ENCODE peak calls at places on chromosomes 2 and 18, in eight cellular contexts. One of them, this sample, is unnamed.

GRCh38 chr2:168796583-168797285 is 5.7 kb upstream of the NOSTRIN start:
- DNase-seq in fibroblast of mammary gland: peak
- DNase-seq in HFF-Myc: no peak
- DNase-seq in astrocyte of the spinal cord: no peak
- DNase-seq in tibial artery: no peak
- DNase-seq in CD8-positive, alpha-beta memory T cell: no peak
- DNase-seq in mucosa of descending colon: no peak
- DNase-seq in bronchial epithelial cell: no peak
- DNase-seq in this sample: peak

GRCh38 chr2:231533086-231533776 is 3.0 kb upstream of the NMUR1 start:
- DNase-seq in fibroblast of mammary gland: no peak
- DNase-seq in HFF-Myc: no peak
- DNase-seq in astrocyte of the spinal cord: no peak
- DNase-seq in tibial artery: no peak
- DNase-seq in CD8-positive, alpha-beta memory T cell: no peak
- DNase-seq in mucosa of descending colon: no peak
- DNase-seq in bronchial epithelial cell: no peak
- DNase-seq in this sample: no peak

GRCh38 chr2:95390881-95391321 is 11.6 kb upstream of the FAHD2A start:
- DNase-seq in fibroblast of mammary gland: no peak
- DNase-seq in HFF-Myc: no peak
- DNase-seq in astrocyte of the spinal cord: no peak
- DNase-seq in tibial artery: peak
- DNase-seq in CD8-positive, alpha-beta memory T cell: no peak
- DNase-seq in mucosa of descending colon: no peak
- DNase-seq in bronchial epithelial cell: no peak
- DNase-seq in this sample: no peak

GRCh38 chr2:124171472-124172063 is 146.5 kb downstream of the CNTNAP5 start:
- DNase-seq in fibroblast of mammary gland: no peak
- DNase-seq in HFF-Myc: no peak
- DNase-seq in astrocyte of the spinal cord: no peak
- DNase-seq in tibial artery: no peak
- DNase-seq in CD8-positive, alpha-beta memory T cell: no peak
- DNase-seq in mucosa of descending colon: no peak
- DNase-seq in bronchial epithelial cell: no peak
- DNase-seq in this sample: no peak

GRCh38 chr2:3730646-3731045 is 27.3 kb downstream of the DCDC2C start:
- DNase-seq in fibroblast of mammary gland: peak
- DNase-seq in HFF-Myc: no peak
- DNase-seq in astrocyte of the spinal cord: peak
- DNase-seq in tibial artery: no peak
- DNase-seq in CD8-positive, alpha-beta memory T cell: no peak
- DNase-seq in mucosa of descending colon: no peak
- DNase-seq in bronchial epithelial cell: peak
- DNase-seq in this sample: no peak

GRCh38 chr2:190711069-190711468 is 62.2 kb downstream of the NAB1 start:
- DNase-seq in fibroblast of mammary gland: no peak
- DNase-seq in HFF-Myc: no peak
- DNase-seq in astrocyte of the spinal cord: no peak
- DNase-seq in tibial artery: no peak
- DNase-seq in CD8-positive, alpha-beta memory T cell: no peak
- DNase-seq in mucosa of descending colon: no peak
- DNase-seq in bronchial epithelial cell: no peak
- DNase-seq in this sample: no peak

GRCh38 chr2:84493494-84493893 is 22.8 kb upstream of the DNAH6 start:
- DNase-seq in fibroblast of mammary gland: peak
- DNase-seq in HFF-Myc: peak
- DNase-seq in astrocyte of the spinal cord: peak
- DNase-seq in tibial artery: no peak
- DNase-seq in CD8-positive, alpha-beta memory T cell: no peak
- DNase-seq in mucosa of descending colon: no peak
- DNase-seq in bronchial epithelial cell: peak
- DNase-seq in this sample: no peak

GRCh38 chr2:44825702-44826101 is 115.8 kb upstream of the SIX3 start:
- DNase-seq in fibroblast of mammary gland: no peak
- DNase-seq in HFF-Myc: no peak
- DNase-seq in astrocyte of the spinal cord: no peak
- DNase-seq in tibial artery: no peak
- DNase-seq in CD8-positive, alpha-beta memory T cell: no peak
- DNase-seq in mucosa of descending colon: peak
- DNase-seq in bronchial epithelial cell: no peak
- DNase-seq in this sample: no peak

GRCh38 chr2:136920652-136921333 is 155.4 kb downstream of the THSD7B start:
- DNase-seq in fibroblast of mammary gland: no peak
- DNase-seq in HFF-Myc: no peak
- DNase-seq in astrocyte of the spinal cord: no peak
- DNase-seq in tibial artery: no peak
- DNase-seq in CD8-positive, alpha-beta memory T cell: no peak
- DNase-seq in mucosa of descending colon: no peak
- DNase-seq in bronchial epithelial cell: no peak
- DNase-seq in this sample: no peak

GRCh38 chr2:201642086-201642578 is 1.2 kb downstream of the TMEM237 start:
- DNase-seq in fibroblast of mammary gland: no peak
- DNase-seq in HFF-Myc: peak
- DNase-seq in astrocyte of the spinal cord: peak
- DNase-seq in tibial artery: no peak
- DNase-seq in CD8-positive, alpha-beta memory T cell: no peak
- DNase-seq in mucosa of descending colon: no peak
- DNase-seq in bronchial epithelial cell: no peak
- DNase-seq in this sample: no peak

GRCh38 chr2:230225486-230225885 is at the start of gene SP140:
- DNase-seq in fibroblast of mammary gland: no peak
- DNase-seq in HFF-Myc: no peak
- DNase-seq in astrocyte of the spinal cord: no peak
- DNase-seq in tibial artery: no peak
- DNase-seq in CD8-positive, alpha-beta memory T cell: peak
- DNase-seq in mucosa of descending colon: peak
- DNase-seq in bronchial epithelial cell: no peak
- DNase-seq in this sample: peak

GRCh38 chr18:939167-939566 is 34.5 kb downstream of the ADCYAP1 start:
- DNase-seq in fibroblast of mammary gland: no peak
- DNase-seq in HFF-Myc: no peak
- DNase-seq in astrocyte of the spinal cord: peak
- DNase-seq in tibial artery: no peak
- DNase-seq in CD8-positive, alpha-beta memory T cell: no peak
- DNase-seq in mucosa of descending colon: no peak
- DNase-seq in bronchial epithelial cell: peak
- DNase-seq in this sample: no peak

GRCh38 chr2:180505203-180505602 is 475.2 kb upstream of the UBE2E3 start:
- DNase-seq in fibroblast of mammary gland: peak
- DNase-seq in HFF-Myc: no peak
- DNase-seq in astrocyte of the spinal cord: peak
- DNase-seq in tibial artery: no peak
- DNase-seq in CD8-positive, alpha-beta memory T cell: no peak
- DNase-seq in mucosa of descending colon: no peak
- DNase-seq in bronchial epithelial cell: peak
- DNase-seq in this sample: no peak

GRCh38 chr2:150630587-150631235 is 143.2 kb upstream of the RND3 start:
- DNase-seq in fibroblast of mammary gland: peak
- DNase-seq in HFF-Myc: no peak
- DNase-seq in astrocyte of the spinal cord: peak
- DNase-seq in tibial artery: no peak
- DNase-seq in CD8-positive, alpha-beta memory T cell: no peak
- DNase-seq in mucosa of descending colon: no peak
- DNase-seq in bronchial epithelial cell: no peak
- DNase-seq in this sample: no peak

GRCh38 chr2:144230452-144231085 is 289.4 kb downstream of the ZEB2 start:
- DNase-seq in fibroblast of mammary gland: peak
- DNase-seq in HFF-Myc: no peak
- DNase-seq in astrocyte of the spinal cord: peak
- DNase-seq in tibial artery: no peak
- DNase-seq in CD8-positive, alpha-beta memory T cell: no peak
- DNase-seq in mucosa of descending colon: no peak
- DNase-seq in bronchial epithelial cell: peak
- DNase-seq in this sample: no peak

GRCh38 chr2:234495076-234495800 is 1.6 kb downstream of the ARL4C start:
- DNase-seq in fibroblast of mammary gland: peak
- DNase-seq in HFF-Myc: no peak
- DNase-seq in astrocyte of the spinal cord: no peak
- DNase-seq in tibial artery: no peak
- DNase-seq in CD8-positive, alpha-beta memory T cell: no peak
- DNase-seq in mucosa of descending colon: peak
- DNase-seq in bronchial epithelial cell: no peak
- DNase-seq in this sample: no peak

GRCh38 chr2:135475128-135475527 is 55.9 kb downstream of the ZRANB3 start:
- DNase-seq in fibroblast of mammary gland: no peak
- DNase-seq in HFF-Myc: no peak
- DNase-seq in astrocyte of the spinal cord: no peak
- DNase-seq in tibial artery: no peak
- DNase-seq in CD8-positive, alpha-beta memory T cell: no peak
- DNase-seq in mucosa of descending colon: no peak
- DNase-seq in bronchial epithelial cell: no peak
- DNase-seq in this sample: no peak

GRCh38 chr2:85804583-85804982 is 50.8 kb downstream of the ATOH8 start:
- DNase-seq in fibroblast of mammary gland: peak
- DNase-seq in HFF-Myc: no peak
- DNase-seq in astrocyte of the spinal cord: no peak
- DNase-seq in tibial artery: no peak
- DNase-seq in CD8-positive, alpha-beta memory T cell: no peak
- DNase-seq in mucosa of descending colon: no peak
- DNase-seq in bronchial epithelial cell: peak
- DNase-seq in this sample: peak

GRCh38 chr2:221135699-221136098 is 436.4 kb downstream of the EPHA4 start:
- DNase-seq in fibroblast of mammary gland: no peak
- DNase-seq in HFF-Myc: no peak
- DNase-seq in astrocyte of the spinal cord: no peak
- DNase-seq in tibial artery: no peak
- DNase-seq in CD8-positive, alpha-beta memory T cell: no peak
- DNase-seq in mucosa of descending colon: no peak
- DNase-seq in bronchial epithelial cell: no peak
- DNase-seq in this sample: no peak

GRCh38 chr2:128640166-128640846 is 321.6 kb upstream of the HS6ST1 start:
- DNase-seq in fibroblast of mammary gland: no peak
- DNase-seq in HFF-Myc: no peak
- DNase-seq in astrocyte of the spinal cord: no peak
- DNase-seq in tibial artery: peak
- DNase-seq in CD8-positive, alpha-beta memory T cell: no peak
- DNase-seq in mucosa of descending colon: no peak
- DNase-seq in bronchial epithelial cell: no peak
- DNase-seq in this sample: peak

GRCh38 chr2:33135645-33136044 is 188.9 kb downstream of the LTBP1 start:
- DNase-seq in fibroblast of mammary gland: peak
- DNase-seq in HFF-Myc: no peak
- DNase-seq in astrocyte of the spinal cord: no peak
- DNase-seq in tibial artery: no peak
- DNase-seq in CD8-positive, alpha-beta memory T cell: no peak
- DNase-seq in mucosa of descending colon: no peak
- DNase-seq in bronchial epithelial cell: peak
- DNase-seq in this sample: no peak

GRCh38 chr18:74172697-74173433 is 24.5 kb downstream of the TIMM21 start:
- DNase-seq in fibroblast of mammary gland: no peak
- DNase-seq in HFF-Myc: no peak
- DNase-seq in astrocyte of the spinal cord: no peak
- DNase-seq in tibial artery: no peak
- DNase-seq in CD8-positive, alpha-beta memory T cell: no peak
- DNase-seq in mucosa of descending colon: no peak
- DNase-seq in bronchial epithelial cell: no peak
- DNase-seq in this sample: no peak
- H3K4me3 ChIP-seq in fibroblast of mammary gland: no peak
- H3K4me3 ChIP-seq in HFF-Myc: no peak
- H3K4me3 ChIP-seq in astrocyte of the spinal cord: no peak
- H3K4me3 ChIP-seq in tibial artery: no peak
- H3K4me3 ChIP-seq in CD8-positive, alpha-beta memory T cell: no peak
- H3K4me3 ChIP-seq in mucosa of descending colon: no peak
- H3K4me3 ChIP-seq in bronchial epithelial cell: no peak
- H3K4me3 ChIP-seq in this sample: no peak

GRCh38 chr2:62319061-62319460 is 123.1 kb downstream of the B3GNT2 start:
- DNase-seq in fibroblast of mammary gland: no peak
- DNase-seq in HFF-Myc: no peak
- DNase-seq in astrocyte of the spinal cord: no peak
- DNase-seq in tibial artery: no peak
- DNase-seq in CD8-positive, alpha-beta memory T cell: no peak
- DNase-seq in mucosa of descending colon: no peak
- DNase-seq in bronchial epithelial cell: no peak
- DNase-seq in this sample: peak

GRCh38 chr2:62314291-62314690 is 118.4 kb downstream of the B3GNT2 start:
- DNase-seq in fibroblast of mammary gland: no peak
- DNase-seq in HFF-Myc: no peak
- DNase-seq in astrocyte of the spinal cord: no peak
- DNase-seq in tibial artery: no peak
- DNase-seq in CD8-positive, alpha-beta memory T cell: no peak
- DNase-seq in mucosa of descending colon: no peak
- DNase-seq in bronchial epithelial cell: no peak
- DNase-seq in this sample: no peak

GRCh38 chr2:62309081-62309464 is 113.2 kb downstream of the B3GNT2 start:
- DNase-seq in fibroblast of mammary gland: no peak
- DNase-seq in HFF-Myc: no peak
- DNase-seq in astrocyte of the spinal cord: no peak
- DNase-seq in tibial artery: no peak
- DNase-seq in CD8-positive, alpha-beta memory T cell: no peak
- DNase-seq in mucosa of descending colon: no peak
- DNase-seq in bronchial epithelial cell: no peak
- DNase-seq in this sample: no peak

GRCh38 chr2:62309465-62310091 is 113.7 kb downstream of the B3GNT2 start:
- DNase-seq in fibroblast of mammary gland: no peak
- DNase-seq in HFF-Myc: no peak
- DNase-seq in astrocyte of the spinal cord: no peak
- DNase-seq in tibial artery: no peak
- DNase-seq in CD8-positive, alpha-beta memory T cell: peak
- DNase-seq in mucosa of descending colon: no peak
- DNase-seq in bronchial epithelial cell: no peak
- DNase-seq in this sample: peak

GRCh38 chr2:62313433-62314227 is 117.7 kb downstream of the B3GNT2 start:
- DNase-seq in fibroblast of mammary gland: no peak
- DNase-seq in HFF-Myc: no peak
- DNase-seq in astrocyte of the spinal cord: no peak
- DNase-seq in tibial artery: no peak
- DNase-seq in CD8-positive, alpha-beta memory T cell: no peak
- DNase-seq in mucosa of descending colon: no peak
- DNase-seq in bronchial epithelial cell: no peak
- DNase-seq in this sample: no peak
- H3K4me3 ChIP-seq in fibroblast of mammary gland: no peak
- H3K4me3 ChIP-seq in HFF-Myc: no peak
- H3K4me3 ChIP-seq in astrocyte of the spinal cord: no peak
- H3K4me3 ChIP-seq in tibial artery: no peak
- H3K4me3 ChIP-seq in CD8-positive, alpha-beta memory T cell: peak
- H3K4me3 ChIP-seq in mucosa of descending colon: no peak
- H3K4me3 ChIP-seq in bronchial epithelial cell: no peak
- H3K4me3 ChIP-seq in this sample: no peak

GRCh38 chr2:216002693-216003092 is 10.7 kb downstream of the MREG start:
- DNase-seq in fibroblast of mammary gland: no peak
- DNase-seq in HFF-Myc: no peak
- DNase-seq in astrocyte of the spinal cord: no peak
- DNase-seq in tibial artery: no peak
- DNase-seq in CD8-positive, alpha-beta memory T cell: no peak
- DNase-seq in mucosa of descending colon: no peak
- DNase-seq in bronchial epithelial cell: no peak
- DNase-seq in this sample: no peak
- H3K4me3 ChIP-seq in fibroblast of mammary gland: no peak
- H3K4me3 ChIP-seq in HFF-Myc: no peak
- H3K4me3 ChIP-seq in astrocyte of the spinal cord: no peak
- H3K4me3 ChIP-seq in tibial artery: no peak
- H3K4me3 ChIP-seq in CD8-positive, alpha-beta memory T cell: no peak
- H3K4me3 ChIP-seq in mucosa of descending colon: no peak
- H3K4me3 ChIP-seq in bronchial epithelial cell: no peak
- H3K4me3 ChIP-seq in this sample: no peak

DNA sequence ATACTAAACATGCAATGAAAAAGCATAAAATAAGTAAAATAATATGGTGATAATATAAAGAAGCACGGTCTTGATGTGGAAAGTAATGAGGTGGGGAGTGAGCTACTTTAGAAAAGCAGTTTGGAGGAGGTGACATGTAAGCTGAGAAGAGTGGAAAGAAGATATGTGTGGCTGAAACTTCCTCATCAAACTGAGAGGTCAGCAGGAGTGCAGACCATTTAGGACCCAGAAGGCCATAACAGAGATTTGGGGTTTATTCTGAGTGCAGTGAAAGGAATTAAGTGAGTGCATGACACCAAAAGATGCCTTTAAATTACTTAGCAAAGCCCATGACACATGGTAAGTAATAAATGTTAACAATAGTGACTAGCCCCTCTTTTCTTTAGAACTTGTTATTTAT is 24.4 kb upstream of the TMEM182 start:
- DNase-seq in fibroblast of mammary gland: no peak
- DNase-seq in HFF-Myc: no peak
- DNase-seq in astrocyte of the spinal cord: no peak
- DNase-seq in tibial artery: no peak
- DNase-seq in CD8-positive, alpha-beta memory T cell: no peak
- DNase-seq in mucosa of descending colon: no peak
- DNase-seq in bronchial epithelial cell: no peak
- DNase-seq in this sample: no peak
- H3K4me3 ChIP-seq in fibroblast of mammary gland: no peak
- H3K4me3 ChIP-seq in HFF-Myc: peak
- H3K4me3 ChIP-seq in astrocyte of the spinal cord: peak
- H3K4me3 ChIP-seq in tibial artery: peak
- H3K4me3 ChIP-seq in CD8-positive, alpha-beta memory T cell: peak
- H3K4me3 ChIP-seq in mucosa of descending colon: no peak
- H3K4me3 ChIP-seq in bronchial epithelial cell: no peak
- H3K4me3 ChIP-seq in this sample: peak